ENCODE peak calls at places on chromosome 13, in six cellular contexts. One of them, this sample, is unnamed. For H3K36me3 and H3K27me3, the result is how much of the 10 kb centered on the place peaks cover.

GRCh38 chr13:22893777-22894176 is 287.0 kb upstream of the SGCG start:
- DNase-seq in IMR-90: no peak
- DNase-seq in uterus: no peak
- DNase-seq in HCT116: no peak
- DNase-seq in transverse colon: no peak
- DNase-seq in suprapubic skin: no peak
- DNase-seq in this sample: no peak

GRCh38 chr13:112447306-112447705 is 71.2 kb downstream of the SPACA7 start:
- DNase-seq in uterus: no peak
- DNase-seq in suprapubic skin: no peak
- DNase-seq in HCT116: no peak
- DNase-seq in transverse colon: no peak
- DNase-seq in IMR-90: no peak
- DNase-seq in this sample: no peak

GRCh38 chr13:77026783-77027621 is at the start of gene FBXL3:
- DNase-seq in HCT116: peak
- DNase-seq in suprapubic skin: peak
- DNase-seq in transverse colon: peak
- DNase-seq in IMR-90: peak
- DNase-seq in uterus: peak
- DNase-seq in this sample: peak

GRCh38 chr13:32318072-32318471 is 2.8 kb downstream of the BRCA2 start:
- DNase-seq in IMR-90: no peak
- DNase-seq in suprapubic skin: no peak
- DNase-seq in uterus: no peak
- DNase-seq in transverse colon: no peak
- DNase-seq in HCT116: no peak
- DNase-seq in this sample: no peak

GRCh38 chr13:111905609-111905945 is 161.4 kb upstream of the SOX1 start:
- DNase-seq in HCT116: no peak
- DNase-seq in suprapubic skin: peak
- DNase-seq in uterus: no peak
- DNase-seq in IMR-90: no peak
- DNase-seq in transverse colon: no peak
- DNase-seq in this sample: no peak

GRCh38 chr13:50979187-50979586 is 69.6 kb downstream of the RNASEH2B start:
- DNase-seq in suprapubic skin: no peak
- DNase-seq in transverse colon: no peak
- DNase-seq in uterus: no peak
- DNase-seq in IMR-90: no peak
- DNase-seq in HCT116: no peak
- DNase-seq in this sample: no peak

GRCh38 chr13:46575321-46575721 is 22.4 kb downstream of the LRCH1 start:
- DNase-seq in uterus: no peak
- DNase-seq in IMR-90: peak
- DNase-seq in HCT116: no peak
- DNase-seq in transverse colon: no peak
- DNase-seq in suprapubic skin: no peak
- DNase-seq in this sample: no peak

GRCh38 chr13:48728876-48729275 is 75.1 kb downstream of the CYSLTR2 start:
- DNase-seq in transverse colon: no peak
- DNase-seq in suprapubic skin: no peak
- DNase-seq in IMR-90: no peak
- DNase-seq in HCT116: no peak
- DNase-seq in uterus: no peak
- DNase-seq in this sample: no peak

GRCh38 chr13:46603165-46603603 is 50.2 kb downstream of the LRCH1 start:
- DNase-seq in transverse colon: no peak
- DNase-seq in suprapubic skin: no peak
- DNase-seq in IMR-90: no peak
- DNase-seq in HCT116: no peak
- DNase-seq in uterus: no peak
- DNase-seq in this sample: no peak

GRCh38 chr13:77033717-77034302 is 6.9 kb upstream of the FBXL3 start:
- DNase-seq in suprapubic skin: no peak
- DNase-seq in HCT116: no peak
- DNase-seq in transverse colon: no peak
- DNase-seq in IMR-90: peak
- DNase-seq in uterus: no peak
- DNase-seq in this sample: no peak

GRCh38 chr13:113151745-113152707 is 6.4 kb upstream of the PROZ start:
- DNase-seq in transverse colon: no peak
- DNase-seq in suprapubic skin: no peak
- DNase-seq in HCT116: no peak
- DNase-seq in IMR-90: peak
- DNase-seq in uterus: peak
- DNase-seq in this sample: no peak

GRCh38 chr13:68234278-68234677 is 1004.1 kb upstream of the PCDH9 start:
- DNase-seq in suprapubic skin: no peak
- DNase-seq in transverse colon: no peak
- DNase-seq in uterus: no peak
- DNase-seq in IMR-90: no peak
- DNase-seq in HCT116: no peak
- DNase-seq in this sample: no peak

GRCh38 chr13:21031594-21031993 is 29.8 kb downstream of the LATS2 start:
- DNase-seq in uterus: no peak
- DNase-seq in IMR-90: no peak
- DNase-seq in HCT116: no peak
- DNase-seq in suprapubic skin: no peak
- DNase-seq in transverse colon: no peak
- DNase-seq in this sample: peak

GRCh38 chr13:66967825-66968597 is 262.1 kb downstream of the PCDH9 start:
- DNase-seq in transverse colon: no peak
- DNase-seq in HCT116: no peak
- DNase-seq in uterus: no peak
- DNase-seq in suprapubic skin: no peak
- DNase-seq in IMR-90: peak
- DNase-seq in this sample: no peak

GRCh38 chr13:46556380-46556779 is 3.4 kb downstream of the LRCH1 start:
- DNase-seq in transverse colon: no peak
- DNase-seq in uterus: no peak
- DNase-seq in HCT116: no peak
- DNase-seq in IMR-90: no peak
- DNase-seq in suprapubic skin: no peak
- DNase-seq in this sample: no peak

GRCh38 chr13:113598081-113598410 is 13.5 kb downstream of the TFDP1 start:
- DNase-seq in HCT116: no peak
- DNase-seq in transverse colon: no peak
- DNase-seq in uterus: no peak
- DNase-seq in suprapubic skin: peak
- DNase-seq in IMR-90: no peak
- DNase-seq in this sample: no peak

GRCh38 chr13:94677799-94678198 is 34.5 kb downstream of the SOX21 start:
- DNase-seq in uterus: no peak
- DNase-seq in HCT116: no peak
- DNase-seq in suprapubic skin: no peak
- DNase-seq in transverse colon: no peak
- DNase-seq in IMR-90: no peak
- DNase-seq in this sample: no peak

GRCh38 chr13:47133024-47133445 is 236.2 kb upstream of the HTR2A start:
- DNase-seq in HCT116: no peak
- DNase-seq in suprapubic skin: no peak
- DNase-seq in transverse colon: no peak
- DNase-seq in uterus: no peak
- DNase-seq in IMR-90: no peak
- DNase-seq in this sample: no peak

GRCh38 chr13:105196052-105196451 is 1339.4 kb downstream of the EFNB2 start:
- DNase-seq in suprapubic skin: no peak
- DNase-seq in HCT116: no peak
- DNase-seq in transverse colon: no peak
- DNase-seq in uterus: no peak
- DNase-seq in IMR-90: peak
- DNase-seq in this sample: no peak

GRCh38 chr13:45446181-45446580 is 18.6 kb upstream of the COG3 start:
- DNase-seq in HCT116: no peak
- DNase-seq in transverse colon: no peak
- DNase-seq in IMR-90: peak
- DNase-seq in uterus: no peak
- DNase-seq in suprapubic skin: no peak
- DNase-seq in this sample: no peak

GRCh38 chr13:98919566-98919965 is 58.3 kb downstream of the DOCK9 start:
- DNase-seq in suprapubic skin: no peak
- DNase-seq in HCT116: no peak
- DNase-seq in uterus: no peak
- DNase-seq in IMR-90: no peak
- DNase-seq in transverse colon: no peak
- DNase-seq in this sample: no peak

GRCh38 chr13:98915563-98916348 is 62.1 kb downstream of the DOCK9 start:
- DNase-seq in IMR-90: peak
- DNase-seq in uterus: no peak
- DNase-seq in transverse colon: no peak
- DNase-seq in suprapubic skin: no peak
- DNase-seq in HCT116: no peak
- DNase-seq in this sample: no peak

GRCh38 chr13:98912846-98913245 is 65.0 kb downstream of the DOCK9 start:
- DNase-seq in IMR-90: no peak
- DNase-seq in uterus: no peak
- DNase-seq in HCT116: no peak
- DNase-seq in transverse colon: no peak
- DNase-seq in suprapubic skin: no peak
- DNase-seq in this sample: no peak

GRCh38 chr13:98918771-98919170 is 59.1 kb downstream of the DOCK9 start:
- DNase-seq in IMR-90: no peak
- DNase-seq in HCT116: no peak
- DNase-seq in transverse colon: no peak
- DNase-seq in uterus: no peak
- DNase-seq in suprapubic skin: no peak
- DNase-seq in this sample: no peak

DNA sequence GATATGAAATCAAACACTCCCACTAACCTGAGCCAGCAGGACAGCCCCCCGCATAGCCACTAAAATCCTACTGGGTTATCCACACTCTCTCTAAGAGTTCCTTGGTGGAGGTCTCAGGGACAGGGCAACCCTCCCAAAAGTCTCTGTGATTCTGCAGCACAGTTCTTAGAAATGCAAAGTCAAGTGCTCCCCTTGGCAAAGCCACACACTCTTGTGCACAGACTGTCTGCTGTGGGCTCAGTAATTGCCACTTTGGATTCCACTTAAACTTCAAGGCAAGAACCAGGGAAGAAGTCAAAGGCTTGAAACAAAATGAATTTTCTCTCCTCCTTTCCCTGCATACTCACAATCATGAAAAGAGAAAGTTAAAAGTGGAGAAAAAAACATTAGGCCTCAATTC is 61.5 kb downstream of the DOCK9 start:
- DNase-seq in HCT116: no peak
- DNase-seq in transverse colon: no peak
- DNase-seq in suprapubic skin: no peak
- DNase-seq in uterus: no peak
- DNase-seq in IMR-90: no peak
- DNase-seq in this sample: peak
- H3K36me3 ChIP-seq in HCT116: under half
- H3K36me3 ChIP-seq in transverse colon: under half
- H3K36me3 ChIP-seq in suprapubic skin: under half
- H3K36me3 ChIP-seq in uterus: under half
- H3K36me3 ChIP-seq in IMR-90: under half
- H3K36me3 ChIP-seq in this sample: under half

GRCh38 chr13:109783447-109783814 is 3.0 kb downstream of the IRS2 start:
- DNase-seq in IMR-90: no peak
- DNase-seq in uterus: no peak
- DNase-seq in suprapubic skin: no peak
- DNase-seq in HCT116: no peak
- DNase-seq in transverse colon: no peak
- DNase-seq in this sample: no peak

GRCh38 chr13:109783815-109784589 is 2.4 kb downstream of the IRS2 start:
- DNase-seq in suprapubic skin: no peak
- DNase-seq in IMR-90: no peak
- DNase-seq in HCT116: no peak
- DNase-seq in uterus: peak
- DNase-seq in transverse colon: no peak
- DNase-seq in this sample: no peak

GRCh38 chr13:109785892-109786450 is 412 bp downstream of the IRS2 start:
- DNase-seq in uterus: no peak
- DNase-seq in HCT116: no peak
- DNase-seq in transverse colon: no peak
- DNase-seq in IMR-90: no peak
- DNase-seq in suprapubic skin: no peak
- DNase-seq in this sample: no peak

GRCh38 chr13:109785141-109785891 is 1.1 kb downstream of the IRS2 start:
- DNase-seq in IMR-90: peak
- DNase-seq in transverse colon: peak
- DNase-seq in uterus: peak
- DNase-seq in HCT116: no peak
- DNase-seq in suprapubic skin: peak
- DNase-seq in this sample: peak

DNA sequence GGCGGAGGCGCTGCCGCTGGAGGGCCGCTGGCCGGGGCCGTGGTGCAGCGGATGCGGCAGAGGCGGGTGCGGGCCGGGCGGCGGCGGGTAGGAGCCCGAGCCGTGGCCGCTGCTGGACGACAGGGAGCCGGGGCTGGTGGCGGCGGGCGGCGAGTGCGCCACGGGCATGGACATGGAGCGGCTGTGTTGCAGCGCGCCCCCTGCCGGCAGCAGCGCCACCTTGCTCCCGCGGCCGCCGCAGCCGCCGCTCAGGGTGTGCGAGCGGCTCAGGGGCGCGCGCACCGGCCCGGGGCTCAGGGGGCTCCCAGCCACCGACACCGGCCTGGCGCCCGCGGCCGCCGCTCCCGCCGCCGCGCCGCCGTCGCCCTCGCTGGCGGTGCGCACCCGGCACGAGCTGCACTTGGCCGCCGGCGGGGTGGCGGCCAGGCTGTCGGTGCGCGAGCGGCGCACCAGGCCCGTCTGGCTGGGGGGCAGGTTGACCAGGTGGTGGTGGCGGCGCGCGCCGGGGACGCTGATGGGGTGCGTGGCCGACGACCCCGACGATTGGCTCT is 1.7 kb downstream of the IRS2 start:
- DNase-seq in HCT116: no peak
- DNase-seq in uterus: peak
- DNase-seq in IMR-90: peak
- DNase-seq in transverse colon: peak
- DNase-seq in suprapubic skin: peak
- DNase-seq in this sample: peak
- TF ChIP-seq POLR2A in HCT116: no peak
- TF ChIP-seq POLR2A in uterus: no peak
- TF ChIP-seq POLR2A in IMR-90: no peak
- TF ChIP-seq POLR2A in transverse colon: no peak
- TF ChIP-seq POLR2A in suprapubic skin: no peak
- TF ChIP-seq POLR2A in this sample: peak

GRCh38 chr13:92135509-92135908 is 737.1 kb downstream of the GPC5 start:
- DNase-seq in IMR-90: no peak
- DNase-seq in HCT116: no peak
- DNase-seq in suprapubic skin: no peak
- DNase-seq in transverse colon: no peak
- DNase-seq in uterus: no peak
- DNase-seq in this sample: peak
- H3K27me3 ChIP-seq in IMR-90: under half
- H3K27me3 ChIP-seq in HCT116: under half
- H3K27me3 ChIP-seq in suprapubic skin: under half
- H3K27me3 ChIP-seq in transverse colon: under half
- H3K27me3 ChIP-seq in uterus: under half
- H3K27me3 ChIP-seq in this sample: under half

DNA sequence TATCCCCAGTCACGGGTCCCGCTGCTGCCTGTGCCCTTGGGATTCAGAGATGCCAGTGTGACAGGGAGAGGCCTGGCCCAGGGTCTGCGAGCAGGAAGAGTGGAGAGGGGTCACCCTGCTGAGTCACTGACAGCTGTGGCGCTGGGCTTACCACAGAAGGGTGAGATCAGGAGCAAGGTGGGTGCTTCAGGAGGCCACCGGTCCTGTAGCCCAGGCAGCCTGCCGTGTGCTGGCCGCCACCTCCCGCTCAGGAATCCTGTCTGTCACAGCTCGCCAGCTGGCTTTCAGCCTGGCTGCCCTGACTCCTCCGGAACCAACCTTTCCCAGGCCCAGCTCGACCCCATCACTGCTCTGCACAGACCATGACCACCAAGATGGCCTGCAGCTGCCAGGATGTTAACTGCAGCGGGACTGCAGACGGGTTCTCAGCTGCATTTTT is 25.3 kb downstream of the NAXD start:
- DNase-seq in transverse colon: no peak
- DNase-seq in uterus: no peak
- DNase-seq in IMR-90: peak
- DNase-seq in suprapubic skin: no peak
- DNase-seq in HCT116: no peak
- DNase-seq in this sample: no peak
- H3K36me3 ChIP-seq in transverse colon: under half
- H3K36me3 ChIP-seq in uterus: under half
- H3K36me3 ChIP-seq in IMR-90: half or more
- H3K36me3 ChIP-seq in suprapubic skin: half or more
- H3K36me3 ChIP-seq in HCT116: under half
- H3K36me3 ChIP-seq in this sample: under half